ENCODE peak calls at places on chromosomes 11 and 22, in nine cellular contexts. O is naive thymus-derived CD4-positive, alpha-beta T cell; S is ELF-1; Q is activated CD4-positive, alpha-beta T cell treated with anti-CD3 and anti-CD28 coated beads for 24 hours; D is T47D; W is H54; H is memory B cell; L is stimulated activated CD8-positive, alpha-beta memory T cell treated with anti-CD3 and anti-CD28 coated beads, Interleukin-4, amount 100 ng/mL, for 48 hours; V is osteocyte. J is an unnamed sample.

GRCh38 chr11:44634401-44635281 is 69.2 kb downstream of the CD82 start:
- DNase-seq in O (no peak), S (peak), Q (no peak), D (no peak), W (peak), H (no peak), L (peak), V (peak), J (peak)

GRCh38 chr11:34345012-34345804 is 12.6 kb downstream of the ABTB2 start:
- DNase-seq in O (no peak), S (no peak), Q (no peak), D (no peak), W (peak), H (no peak), L (no peak), V (no peak), J (peak)

GRCh38 chr11:76201672-76202412 is 4.5 kb downstream of the WNT11 start:
- DNase-seq in O (no peak), S (peak), Q (no peak), D (no peak), W (no peak), H (no peak), L (no peak), V (no peak), J (no peak)

GRCh38 chr22:35721954-35722353 is 4.3 kb downstream of the APOL5 start:
- DNase-seq in O (no peak), S (no peak), Q (no peak), D (no peak), W (no peak), H (no peak), L (no peak), V (no peak), J (no peak)

GRCh38 chr11:79167510-79168188 is 273.2 kb downstream of the TENM4 start:
- DNase-seq in O (no peak), S (no peak), Q (no peak), D (no peak), W (no peak), H (no peak), L (no peak), V (no peak), J (no peak)

GRCh38 chr11:46347637-46348311 is 511 bp downstream of the DGKZ start:
- DNase-seq in O (no peak), S (no peak), Q (no peak), D (no peak), W (no peak), H (no peak), L (peak), V (no peak), J (no peak)

GRCh38 chr11:82305123-82305522 is 428.5 kb downstream of the FAM181B start:
- DNase-seq in O (no peak), S (no peak), Q (no peak), D (no peak), W (no peak), H (no peak), L (no peak), V (no peak), J (no peak)

GRCh38 chr11:73237471-73238290 is 19.6 kb downstream of the P2RY2 start:
- DNase-seq in O (no peak), S (no peak), Q (no peak), D (no peak), W (no peak), H (no peak), L (no peak), V (no peak), J (no peak)

GRCh38 chr11:10265936-10266335 is 28.1 kb downstream of the SBF2 start:
- DNase-seq in O (no peak), S (no peak), Q (no peak), D (no peak), W (no peak), H (no peak), L (no peak), V (no peak), J (no peak)